ENCODE peak calls at places on chromosomes 6 and 20, in five cellular contexts. Q is CD8-positive, alpha-beta T cell; J is DND-41; P is SK-N-SH; E is CD4-positive, alpha-beta memory T cell. T is an unnamed sample. For H3K4me1, the result is how much of the 10 kb centered on the place peaks cover.

GRCh38 chr6:51350308-51350904 is 531.7 kb downstream of the TFAP2B start:
- DNase-seq in Q (no peak), J (no peak), P (no peak), E (no peak), T (peak)

GRCh38 chr6:79946773-79947190 is 571 bp downstream of the ELOVL4 start:
- DNase-seq in Q (no peak), J (peak), P (no peak), E (peak), T (peak)

GRCh38 chr6:30880563-30881252 is 3.6 kb upstream of the DDR1 start:
- DNase-seq in Q (no peak), J (no peak), P (peak), E (no peak), T (no peak)

GRCh38 chr6:28816339-28816908 is 107.4 kb downstream of the TRIM27 start:
- DNase-seq in Q (no peak), J (no peak), P (no peak), E (no peak), T (no peak)

GRCh38 chr20:57881466-57882405 is 171.9 kb upstream of the PMEPA1 start:
- DNase-seq in Q (no peak), J (no peak), P (peak), E (no peak), T (peak)

GRCh38 chr6:89597372-89597771 is 41.2 kb downstream of the LYRM2 start:
- DNase-seq in Q (no peak), J (no peak), P (no peak), E (no peak), T (no peak)

GRCh38 chr20:48750941-48751620 is 76.7 kb downstream of the PREX1 start:
- DNase-seq in Q (peak), J (peak), P (peak), E (peak), T (peak)

GRCh38 chr6:45416700-45417099 is 39.0 kb upstream of the SUPT3H start:
- DNase-seq in Q (no peak), J (no peak), P (no peak), E (no peak), T (no peak)

GRCh38 chr20:50815162-50815989 is 20.5 kb downstream of the BCAS4 start:
- DNase-seq in Q (no peak), J (no peak), P (no peak), E (no peak), T (peak)

GRCh38 chr6:121309768-121310473 is 24.4 kb downstream of the TBC1D32 start:
- DNase-seq in Q (no peak), J (no peak), P (no peak), E (no peak), T (no peak)

GRCh38 chr6:74448850-74449249 is 752.8 kb downstream of the CD109 start:
- DNase-seq in Q (no peak), J (no peak), P (no peak), E (no peak), T (no peak)

GRCh38 chr20:24998631-24999445 is 6.3 kb upstream of the APMAP start:
- DNase-seq in Q (no peak), J (no peak), P (no peak), E (no peak), T (peak)

GRCh38 chr6:113564401-113565161 is 292.6 kb upstream of the MARCKS start:
- DNase-seq in Q (no peak), J (no peak), P (peak), E (no peak), T (peak)

GRCh38 chr20:47929368-47930115 is 144.3 kb upstream of the SULF2 start:
- DNase-seq in Q (no peak), J (no peak), P (no peak), E (no peak), T (no peak)

GRCh38 chr6:37289931-37290330 is 32.0 kb upstream of the TMEM217 start:
- DNase-seq in Q (no peak), J (peak), P (no peak), E (peak), T (no peak)

GRCh38 chr20:35653430-35653734 is 11.3 kb downstream of the CPNE1 start:
- DNase-seq in Q (no peak), J (no peak), P (no peak), E (no peak), T (no peak)

GRCh38 chr6:31568537-31568961 is 3.5 kb upstream of the LTA start:
- DNase-seq in Q (no peak), J (no peak), P (no peak), E (peak), T (no peak)

GRCh38 chr20:50220093-50220893 is 29.7 kb downstream of the CEBPB start:
- DNase-seq in Q (no peak), J (no peak), P (no peak), E (no peak), T (no peak)

GRCh38 chr6:122623279-122623678 is 13.1 kb downstream of the PKIB start:
- DNase-seq in Q (no peak), J (no peak), P (no peak), E (no peak), T (no peak)

GRCh38 chr6:114162691-114163090 is 180.1 kb downstream of the HS3ST5 start:
- DNase-seq in Q (no peak), J (no peak), P (no peak), E (no peak), T (no peak)

GRCh38 chr6:31689249-31690110 is 8.6 kb upstream of the LY6G5C start:
- DNase-seq in Q (no peak), J (no peak), P (peak), E (no peak), T (no peak)

GRCh38 chr6:25089442-25089841 is 153.7 kb upstream of the RIPOR2 start:
- DNase-seq in Q (no peak), J (no peak), P (no peak), E (no peak), T (no peak)

GRCh38 chr20:37200376-37200775 is 21.0 kb upstream of the MROH8 start:
- DNase-seq in Q (no peak), J (no peak), P (no peak), E (no peak), T (no peak)

GRCh38 chr20:62885808-62886708 is 24.4 kb upstream of the TCFL5 start:
- DNase-seq in Q (no peak), J (no peak), P (peak), E (no peak), T (no peak)
- H3K4me1 ChIP-seq in Q (under half), J (under half), P (under half), E (under half), T (under half)

DNA sequence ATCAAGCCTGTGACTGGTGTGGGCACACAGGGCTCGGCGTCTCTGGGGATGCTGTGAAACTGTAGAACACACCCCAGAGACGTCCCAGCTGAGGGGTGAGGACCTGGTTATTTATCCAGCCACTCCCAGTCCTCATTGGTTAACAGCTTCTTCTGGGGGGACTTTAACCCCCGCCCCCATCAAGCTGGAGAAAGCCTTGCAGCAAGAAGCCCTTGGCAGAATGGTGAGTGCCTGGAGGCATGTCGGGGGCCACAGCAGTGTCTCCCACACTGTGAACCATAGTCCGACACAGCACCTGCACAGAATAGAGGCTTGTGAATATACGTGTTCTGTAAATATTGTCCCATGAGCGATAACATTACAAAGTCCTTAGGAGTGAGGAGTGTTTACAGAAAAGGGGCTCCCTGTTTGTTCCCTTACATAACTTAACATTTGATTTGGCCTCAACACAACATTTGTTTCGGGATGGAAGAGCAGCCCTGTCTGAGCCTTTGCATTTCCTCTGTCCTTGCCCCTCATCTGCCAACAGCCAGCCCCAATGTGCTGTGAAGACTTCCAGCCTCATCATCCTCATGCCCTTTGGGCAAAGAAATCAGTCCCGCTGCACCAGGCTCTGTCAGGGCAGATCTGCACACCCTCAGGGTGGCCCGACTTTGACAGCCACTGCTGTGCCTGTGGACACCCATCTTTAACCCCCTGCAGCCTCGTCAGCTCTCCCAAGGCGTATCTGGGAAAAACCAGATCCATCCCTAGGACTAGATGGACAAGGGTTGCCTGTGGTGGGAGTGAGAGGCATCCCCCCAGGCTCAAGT is 2.2 kb upstream of the RRBP1 start:
- DNase-seq in Q (no peak), J (no peak), P (no peak), E (no peak), T (no peak)
- H3K27ac ChIP-seq in Q (no peak), J (no peak), P (no peak), E (no peak), T (no peak)

GRCh38 chr6:164502838-164503237 is 806.6 kb downstream of the C6orf118 start:
- DNase-seq in Q (no peak), J (no peak), P (no peak), E (no peak), T (no peak)
- H3K4me3 ChIP-seq in Q (no peak), J (no peak), P (no peak), E (no peak), T (no peak)

GRCh38 chr6:48281217-48281616 is 170.2 kb upstream of the PTCHD4 start:
- DNase-seq in Q (no peak), J (no peak), P (no peak), E (no peak), T (no peak)
- H3K4me1 ChIP-seq in Q (under half), J (under half), P (under half), E (under half), T (under half)

T was measured in SJSA1.